ENCODE peak calls at places on chromosome 5, in four cellular contexts. B, S, D and R are unnamed samples.
A peak's percentile ranks its signal among the peaks of the same experiment; 100 is the strongest.

GRCh38 chr5:14168139-14168792 is 25.1 kb downstream of the TRIO start:
- DNase-seq in B (no peak), S (peak; percentile 30), D (no peak), R (no peak)

GRCh38 chr5:118611332-118611945 is 376.9 kb downstream of the DTWD2 start:
- DNase-seq in B (no peak), S (peak; percentile 44), D (peak; percentile 22), R (no peak)

GRCh38 chr5:18985397-18985796 is 1002.6 kb downstream of the CDH18 start:
- DNase-seq in B (no peak), S (no peak), D (no peak), R (no peak)

GRCh38 chr5:105639068-105639467 is 2031.7 kb downstream of the EFNA5 start:
- DNase-seq in B (no peak), S (no peak), D (no peak), R (no peak)

GRCh38 chr5:5650242-5650641 is 227.8 kb downstream of the ICE1 start:
- DNase-seq in B (no peak), S (peak; percentile 51), D (no peak), R (no peak)

GRCh38 chr5:1552469-1553255 is 28.9 kb upstream of the LPCAT1 start:
- DNase-seq in B (peak; percentile 60), S (peak; percentile 52), D (no peak), R (peak; percentile 70)

GRCh38 chr5:13567819-13568218 is 376.7 kb downstream of the DNAH5 start:
- DNase-seq in B (no peak), S (no peak), D (no peak), R (no peak)

GRCh38 chr5:19179561-19179960 is 808.4 kb downstream of the CDH18 start:
- DNase-seq in B (no peak), S (no peak), D (no peak), R (no peak)

GRCh38 chr5:139666551-139666950 is 18.4 kb downstream of the CXXC5 start:
- DNase-seq in B (no peak), S (no peak), D (no peak), R (no peak)

GRCh38 chr5:122515709-122516431 is 203.8 kb downstream of the SNCAIP start:
- DNase-seq in B (no peak), S (peak; percentile 90), D (peak; percentile 71), R (no peak)

GRCh38 chr5:114123654-114124053 is 238.2 kb upstream of the KCNN2 start:
- DNase-seq in B (no peak), S (no peak), D (no peak), R (no peak)

GRCh38 chr5:40939753-40940152 is 30.5 kb downstream of the C7 start:
- DNase-seq in B (no peak), S (no peak), D (no peak), R (no peak)

GRCh38 chr5:53063176-53063575 is 46.4 kb downstream of the MOCS2 start:
- DNase-seq in B (no peak), S (peak; percentile 47), D (no peak), R (no peak)

GRCh38 chr5:30413540-30413939 is 779.9 kb upstream of the CDH6 start:
- DNase-seq in B (no peak), S (no peak), D (no peak), R (no peak)

GRCh38 chr5:27682600-27682999 is 644.2 kb upstream of the CDH9 start:
- DNase-seq in B (no peak), S (peak; percentile 35), D (no peak), R (no peak)

GRCh38 chr5:64286381-64286780 is 120.7 kb downstream of the RNF180 start:
- DNase-seq in B (no peak), S (no peak), D (no peak), R (no peak)

GRCh38 chr5:54117957-54118356 is 192.4 kb downstream of the ARL15 start:
- DNase-seq in B (no peak), S (peak; percentile 12), D (no peak), R (no peak)

GRCh38 chr5:5144441-5144840 is 4.3 kb downstream of the ADAMTS16 start:
- DNase-seq in B (no peak), S (no peak), D (no peak), R (no peak)

GRCh38 chr5:132387649-132388117 is 18.2 kb downstream of the SLC22A5 start:
- DNase-seq in B (no peak), S (peak; percentile 99), D (peak; percentile 21), R (peak; percentile 84)

GRCh38 chr5:133251296-133252132 is 199.7 kb downstream of the HSPA4 start:
- DNase-seq in B (no peak), S (no peak), D (no peak), R (no peak)

GRCh38 chr5:100901851-100902341 is 1.2 kb downstream of the ST8SIA4 start:
- DNase-seq in B (no peak), S (peak; percentile 38), D (no peak), R (peak; percentile 64)

GRCh38 chr5:147369742-147370374 is 135.0 kb downstream of the STK32A start:
- DNase-seq in B (no peak), S (peak; percentile 33), D (no peak), R (no peak)

GRCh38 chr5:93588586-93589347 is 5.7 kb downstream of the NR2F1 start:
- DNase-seq in B (no peak), S (peak; percentile 48), D (peak; percentile 51), R (no peak)
- H3K27me3 ChIP-seq in B (no peaks in the 10 kb centered on the region), S (peaks cover 100% of the 10 kb centered on the region), D (no peaks in the 10 kb centered on the region), R (no peaks in the 10 kb centered on the region)

DNA sequence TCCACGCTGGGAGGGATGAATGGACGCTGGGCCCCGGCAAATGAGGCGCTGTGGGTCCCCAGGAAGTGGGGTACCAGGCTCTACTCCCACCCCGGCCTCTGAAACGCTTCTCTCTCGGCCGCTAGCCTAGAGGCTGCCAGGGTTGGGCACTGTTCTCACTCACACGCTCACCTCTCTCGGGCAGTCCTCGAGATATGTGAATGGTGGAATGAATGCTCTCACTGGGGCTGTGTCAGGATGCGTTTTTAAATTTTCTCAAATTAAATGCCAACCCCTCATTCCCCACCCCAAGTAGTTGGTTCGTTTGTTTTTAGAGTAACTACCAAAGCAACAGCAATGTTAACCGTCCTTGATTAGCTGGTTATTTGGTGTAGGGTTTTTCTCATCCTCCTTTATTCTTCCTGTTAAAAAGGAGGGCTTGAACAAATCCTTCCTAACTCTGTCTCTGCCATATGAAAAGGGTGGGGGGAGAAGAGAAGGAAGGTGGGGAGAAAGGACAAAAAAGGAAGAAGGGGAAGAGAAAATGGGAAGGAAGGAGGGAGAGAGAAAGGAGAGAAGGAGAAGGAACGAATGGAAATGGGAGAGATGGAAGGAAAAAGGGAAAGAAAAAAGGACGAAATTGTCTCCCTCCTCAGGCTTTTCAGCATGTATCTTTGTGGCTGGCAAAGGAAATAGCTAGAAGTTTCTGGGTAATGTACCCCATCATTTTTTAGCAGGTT is 1.4 kb upstream of the EBF1 start:
- DNase-seq in B (no peak), S (no peak), D (no peak), R (no peak)
- H3K27me3 ChIP-seq in B (no peaks in the 10 kb centered on the region), S (peaks cover 97% of the 10 kb centered on the region), D (peaks cover 18% of the 10 kb centered on the region), R (no peaks in the 10 kb centered on the region)

GRCh38 chr5:55868846-55869245 is 17.7 kb downstream of the IL31RA start:
- DNase-seq in B (no peak), S (peak; percentile 97), D (no peak), R (no peak)

GRCh38 chr5:55866485-55866884 is 15.3 kb downstream of the IL31RA start:
- DNase-seq in B (no peak), S (no peak), D (no peak), R (no peak)

GRCh38 chr5:55865831-55866230 is 14.7 kb downstream of the IL31RA start:
- DNase-seq in B (no peak), S (peak; percentile 52), D (no peak), R (no peak)

GRCh38 chr5:55864606-55865541 is 13.7 kb downstream of the IL31RA start:
- DNase-seq in B (no peak), S (peak; percentile 71), D (no peak), R (no peak)

DNA sequence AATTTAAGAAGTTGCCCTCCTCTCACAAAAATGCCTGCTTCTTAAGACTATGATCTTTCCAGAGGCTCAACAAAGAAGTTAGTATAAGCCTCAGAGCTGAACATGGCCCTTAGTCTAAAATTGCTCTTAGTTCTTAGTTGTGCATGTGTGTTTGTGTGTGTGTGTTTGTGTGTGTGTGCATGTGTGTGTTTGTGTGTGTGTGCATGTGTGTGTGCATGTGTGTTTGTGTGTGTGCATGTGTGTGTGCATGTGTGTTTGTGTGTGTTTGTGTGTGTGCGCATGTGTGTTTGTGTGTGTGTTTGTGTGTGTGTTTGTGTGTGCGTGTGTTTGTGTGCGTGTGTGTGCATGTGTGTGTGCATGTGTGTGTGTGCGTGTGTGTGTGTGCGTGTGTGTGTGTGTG is 15.8 kb downstream of the IL31RA start:
- DNase-seq in B (no peak), S (no peak), D (no peak), R (no peak)
- H3K27me3 ChIP-seq in B (no peaks in the 10 kb centered on the region), S (no peaks in the 10 kb centered on the region), D (no peaks in the 10 kb centered on the region), R (no peaks in the 10 kb centered on the region)

DNA sequence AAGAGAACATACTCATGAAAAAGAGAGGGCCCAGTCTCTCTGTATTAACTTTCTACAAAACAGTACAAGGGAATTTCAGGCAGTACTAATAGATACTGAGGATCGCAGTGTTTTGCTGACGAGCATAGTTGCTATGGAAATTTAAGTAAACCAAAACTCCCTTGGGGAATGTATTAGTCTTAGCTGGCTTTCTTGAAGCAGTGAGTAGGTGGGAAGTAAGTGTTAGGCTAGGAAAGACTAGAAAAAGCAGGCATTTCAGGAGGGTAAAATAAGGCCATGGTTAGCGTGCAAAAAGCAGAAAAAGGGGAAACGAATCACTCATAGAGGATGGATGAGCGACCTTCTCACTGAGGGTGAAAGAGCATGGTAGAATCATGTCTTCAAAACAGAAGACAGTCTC is 84.3 kb upstream of the ACTBL2 start:
- DNase-seq in B (no peak), S (peak; percentile 92), D (no peak), R (no peak)
- H3K27me3 ChIP-seq in B (no peaks in the 10 kb centered on the region), S (no peaks in the 10 kb centered on the region), D (no peaks in the 10 kb centered on the region), R (no peaks in the 10 kb centered on the region)

DNA sequence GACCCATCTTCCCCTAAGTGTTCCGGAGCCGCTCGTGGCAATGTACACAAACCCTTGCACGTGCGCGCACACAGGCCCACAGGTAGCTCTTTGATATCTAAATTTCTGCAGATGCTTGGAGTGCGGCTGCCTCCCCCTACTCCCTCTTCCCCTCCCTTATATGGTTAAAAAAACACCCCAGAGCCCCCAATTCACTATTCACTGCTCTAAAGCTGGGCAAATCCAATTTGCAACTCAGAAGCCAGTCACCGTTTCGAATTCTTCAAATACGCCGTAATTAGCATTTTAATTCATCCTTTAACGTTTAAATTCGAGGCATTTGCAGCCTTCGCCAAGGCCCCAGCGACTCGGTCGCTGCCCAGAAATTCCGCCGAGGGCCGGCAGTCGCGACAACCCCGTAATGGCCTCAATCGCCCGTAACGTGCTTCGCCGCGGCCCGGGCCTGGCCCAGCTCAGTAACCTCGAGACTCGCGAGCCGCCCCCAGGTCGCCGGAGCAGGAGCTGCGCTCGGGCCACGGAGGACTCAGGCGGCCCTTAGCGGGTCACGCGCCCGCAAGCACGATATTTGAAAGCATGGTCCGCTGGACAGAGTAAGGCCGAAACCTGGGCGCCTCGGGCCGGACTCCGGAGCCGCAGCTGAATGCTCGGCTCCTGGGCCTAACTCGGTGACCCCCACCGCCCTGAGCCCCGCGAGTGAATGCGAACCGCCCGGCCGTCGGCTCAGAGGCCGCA is 1.3 kb downstream of the IRX2 start:
- DNase-seq in B (no peak), S (no peak), D (no peak), R (peak; percentile 28)
- H3K27me3 ChIP-seq in B (no peaks in the 10 kb centered on the region), S (peaks cover 26% of the 10 kb centered on the region), D (peaks cover 61% of the 10 kb centered on the region), R (peaks cover 62% of the 10 kb centered on the region)

GRCh38 chr5:87095787-87096186 is 171.9 kb upstream of the RASA1 start:
- DNase-seq in B (no peak), S (no peak), D (no peak), R (no peak)
- H3K27me3 ChIP-seq in B (no peaks in the 10 kb centered on the region), S (no peaks in the 10 kb centered on the region), D (no peaks in the 10 kb centered on the region), R (no peaks in the 10 kb centered on the region)

DNA sequence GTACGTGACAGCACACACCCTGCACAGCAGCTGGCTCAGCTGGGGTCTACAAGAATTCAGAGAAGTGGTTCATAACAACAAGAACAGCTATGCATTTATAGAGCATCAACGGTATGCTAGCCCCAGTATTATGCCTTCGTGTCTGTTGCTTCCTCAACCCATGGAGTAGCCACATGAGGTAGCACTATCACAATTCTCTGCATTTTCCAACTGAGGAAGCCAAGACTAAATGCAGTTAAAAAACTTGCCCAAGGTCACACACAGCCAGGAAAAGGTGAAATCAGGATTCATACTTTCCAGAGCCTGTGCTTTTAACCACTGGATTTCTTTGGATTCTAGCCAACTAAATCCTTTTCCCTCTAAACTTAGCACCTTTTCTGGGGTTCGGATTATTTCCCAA is 198.7 kb upstream of the WWC1 start:
- DNase-seq in B (no peak), S (no peak), D (no peak), R (no peak)
- H3K27me3 ChIP-seq in B (no peaks in the 10 kb centered on the region), S (no peaks in the 10 kb centered on the region), D (no peaks in the 10 kb centered on the region), R (no peaks in the 10 kb centered on the region)